ENCODE peak calls at places on chromosomes 1 and 21, in nine cellular contexts. N, V, K, E, X, T, A, O and Y are unnamed samples.

GRCh38 chr1:17420361-17420760 is 19.1 kb downstream of the RCC2 start:
- DNase-seq in O (no peak), T (no peak), X (no peak), V (no peak), E (no peak), N (no peak), K (no peak), A (no peak), Y (no peak)

GRCh38 chr1:119964673-119965363 is 68.5 kb upstream of the ADAM30 start:
- DNase-seq in O (no peak), X (peak; percentile 38), V (no peak), N (peak; percentile 74), A (no peak), E (peak; percentile 80), T (peak; percentile 69), K (peak; percentile 27), Y (no peak)

GRCh38 chr1:193634470-193634869 is 448.1 kb upstream of the B3GALT2 start:
- DNase-seq in O (no peak), A (no peak), X (no peak), T (peak; percentile 30), E (no peak), K (no peak), V (no peak), N (no peak), Y (no peak)

GRCh38 chr1:169784102-169784501 is 10.6 kb downstream of the METTL18 start:
- DNase-seq in T (no peak), E (no peak), A (no peak), X (no peak), N (no peak), V (no peak), O (no peak), K (no peak), Y (no peak)

GRCh38 chr1:182962554-182963115 is 9.7 kb upstream of the SHCBP1L start:
- DNase-seq in K (peak; percentile 82), O (peak; percentile 72), T (peak; percentile 92), E (peak; percentile 92), X (peak; percentile 76), N (peak; percentile 93), A (peak; percentile 55), V (peak; percentile 78), Y (peak; percentile 71)

GRCh38 chr21:28133116-28133515 is 859.6 kb downstream of the LTN1 start:
- DNase-seq in K (no peak), E (peak; percentile 95), O (no peak), V (no peak), X (no peak), N (peak; percentile 51), A (no peak), T (peak; percentile 43), Y (no peak)

GRCh38 chr1:51750729-51751128 is 127.8 kb downstream of the NRDC start:
- DNase-seq in E (no peak), O (no peak), K (no peak), T (peak; percentile 47), A (no peak), V (no peak), N (no peak), X (no peak), Y (no peak)

GRCh38 chr1:155678027-155678426 is 10.5 kb downstream of the YY1AP1 start:
- DNase-seq in V (no peak), E (no peak), X (no peak), O (no peak), T (no peak), A (no peak), K (no peak), N (no peak), Y (no peak)

DNA sequence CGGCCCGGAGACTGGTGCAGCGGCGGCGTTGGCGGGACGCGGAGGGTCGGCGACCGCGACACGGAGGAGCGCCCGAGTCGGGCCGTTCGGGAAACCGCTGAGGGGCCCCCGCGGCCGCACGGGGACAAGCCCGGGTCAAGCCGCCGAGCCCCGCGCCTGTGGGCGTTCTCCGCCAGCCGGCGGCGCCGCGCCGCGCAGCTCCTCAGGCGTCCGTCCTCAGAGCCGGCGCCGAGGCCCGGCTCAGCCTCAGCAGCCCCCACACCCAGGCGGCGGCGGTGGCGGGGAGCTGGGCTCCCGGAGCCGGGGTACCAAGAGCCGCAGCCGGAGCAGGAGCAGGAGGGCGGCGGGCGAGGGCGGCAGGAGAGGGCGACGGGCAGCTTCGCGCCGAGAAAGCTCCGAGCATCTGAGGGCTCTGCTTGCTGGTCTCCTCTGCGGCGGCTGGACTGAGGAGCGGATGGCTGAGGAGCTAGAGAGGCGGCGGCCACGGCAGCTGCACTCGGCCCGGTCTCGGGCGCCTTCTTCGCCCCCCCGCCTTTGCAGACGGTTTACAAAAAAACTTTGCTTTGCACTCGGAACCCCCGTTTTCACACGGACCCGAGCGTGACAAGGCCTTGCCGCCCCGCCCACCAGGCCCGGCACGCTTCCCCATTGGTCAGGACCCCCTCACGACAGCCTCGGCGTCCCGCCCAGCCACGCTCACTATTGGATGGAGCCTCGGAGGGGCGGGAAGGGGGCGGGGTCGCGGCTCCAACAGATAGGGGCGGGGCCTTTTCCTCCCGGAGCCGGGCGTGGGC is at the start of gene SLC30A1:
- DNase-seq in T (peak; percentile 99), K (peak; percentile 100), E (peak; percentile 97), X (peak; percentile 97), O (peak; percentile 100), V (peak; percentile 100), A (peak; percentile 100), N (peak; percentile 99), Y (peak; percentile 86)
- TF ChIP-seq CTCF in T (no peak), K (no peak), E (no peak), X (no peak), O (no peak), V (no peak), A (no peak), N (no peak), Y (no peak)

GRCh38 chr1:207647966-207648906 is 3.3 kb downstream of the CR1L start:
- DNase-seq in O (no peak), V (no peak), K (no peak), X (no peak), E (no peak), A (no peak), T (no peak), N (no peak), Y (no peak)

GRCh38 chr1:207644852-207645631 is at the start of gene CR1L:
- DNase-seq in K (peak; percentile 70), O (peak; percentile 77), X (no peak), T (peak; percentile 67), A (peak; percentile 77), N (peak; percentile 48), E (peak; percentile 33), V (peak; percentile 80), Y (no peak)

GRCh38 chr1:207646891-207647290 is 2.0 kb downstream of the CR1L start:
- DNase-seq in O (no peak), X (no peak), V (no peak), T (no peak), A (no peak), K (no peak), N (no peak), E (no peak), Y (no peak)

GRCh38 chr1:207644479-207644851 is 468 bp upstream of the CR1L start:
- DNase-seq in N (no peak), K (no peak), E (no peak), A (no peak), X (no peak), T (no peak), V (no peak), O (no peak), Y (no peak)

GRCh38 chr1:207645632-207646081 is 724 bp downstream of the CR1L start:
- DNase-seq in N (no peak), V (no peak), E (no peak), T (no peak), A (no peak), O (no peak), X (no peak), K (no peak), Y (no peak)
- H3K4me3 ChIP-seq in N (peak overlapping the region; percentile 71), V (peak overlapping the region; percentile 80), E (no peak overlapping the region), T (peak overlapping the region; percentile 42), A (no peak overlapping the region), O (peak overlapping the region; percentile 59), X (peak overlapping the region; percentile 65), K (peak overlapping the region; percentile 70), Y (peak overlapping the region; percentile 60)

GRCh38 chr21:44271558-44271957 is 9.9 kb upstream of the DNMT3L start:
- DNase-seq in X (no peak), T (no peak), N (no peak), K (no peak), A (no peak), O (no peak), E (no peak), V (no peak), Y (no peak)

GRCh38 chr21:44263768-44264167 is 2.1 kb upstream of the DNMT3L start:
- DNase-seq in E (no peak), O (no peak), N (no peak), X (no peak), V (no peak), K (no peak), T (no peak), A (no peak), Y (no peak)

GRCh38 chr21:44263221-44263671 is 1.5 kb upstream of the DNMT3L start:
- DNase-seq in V (no peak), A (no peak), T (no peak), O (no peak), K (no peak), X (no peak), N (no peak), E (no peak), Y (no peak)

GRCh38 chr21:44265734-44266270 is 4.1 kb upstream of the DNMT3L start:
- DNase-seq in X (no peak), A (no peak), E (no peak), O (no peak), K (no peak), T (no peak), V (no peak), N (no peak), Y (no peak)

DNA sequence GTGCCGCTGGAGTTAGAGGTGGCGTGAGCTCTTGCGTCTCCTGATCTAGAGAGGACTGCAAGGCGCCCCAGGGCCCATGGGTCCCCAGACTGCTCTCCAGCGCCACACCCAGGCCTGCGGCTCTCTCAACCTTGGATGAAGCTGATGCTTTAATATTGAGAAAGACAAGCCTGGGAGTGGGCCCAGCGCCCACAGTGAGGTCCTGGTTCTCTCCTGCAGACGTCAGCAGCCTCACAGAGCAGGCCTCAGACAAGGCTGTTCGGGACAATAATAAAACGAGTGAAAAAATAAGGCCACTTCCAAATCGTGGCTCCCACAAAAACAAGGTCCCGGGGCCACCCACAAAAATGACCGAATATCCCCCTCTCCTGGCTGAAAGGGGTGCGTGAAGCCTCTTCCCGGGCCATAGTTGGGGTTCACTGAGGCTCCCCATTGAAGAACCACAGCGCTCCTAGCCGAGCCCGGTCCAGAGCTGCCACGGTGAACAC is 6.0 kb upstream of the DNMT3L start:
- DNase-seq in T (no peak), A (no peak), V (no peak), E (no peak), O (no peak), K (no peak), N (no peak), X (no peak), Y (no peak)
- TF ChIP-seq CTCF in T (no peak), A (no peak), V (peak; percentile 13), E (no peak), O (peak; percentile 30), K (no peak), N (no peak), X (peak; percentile 25), Y (no peak)

DNA sequence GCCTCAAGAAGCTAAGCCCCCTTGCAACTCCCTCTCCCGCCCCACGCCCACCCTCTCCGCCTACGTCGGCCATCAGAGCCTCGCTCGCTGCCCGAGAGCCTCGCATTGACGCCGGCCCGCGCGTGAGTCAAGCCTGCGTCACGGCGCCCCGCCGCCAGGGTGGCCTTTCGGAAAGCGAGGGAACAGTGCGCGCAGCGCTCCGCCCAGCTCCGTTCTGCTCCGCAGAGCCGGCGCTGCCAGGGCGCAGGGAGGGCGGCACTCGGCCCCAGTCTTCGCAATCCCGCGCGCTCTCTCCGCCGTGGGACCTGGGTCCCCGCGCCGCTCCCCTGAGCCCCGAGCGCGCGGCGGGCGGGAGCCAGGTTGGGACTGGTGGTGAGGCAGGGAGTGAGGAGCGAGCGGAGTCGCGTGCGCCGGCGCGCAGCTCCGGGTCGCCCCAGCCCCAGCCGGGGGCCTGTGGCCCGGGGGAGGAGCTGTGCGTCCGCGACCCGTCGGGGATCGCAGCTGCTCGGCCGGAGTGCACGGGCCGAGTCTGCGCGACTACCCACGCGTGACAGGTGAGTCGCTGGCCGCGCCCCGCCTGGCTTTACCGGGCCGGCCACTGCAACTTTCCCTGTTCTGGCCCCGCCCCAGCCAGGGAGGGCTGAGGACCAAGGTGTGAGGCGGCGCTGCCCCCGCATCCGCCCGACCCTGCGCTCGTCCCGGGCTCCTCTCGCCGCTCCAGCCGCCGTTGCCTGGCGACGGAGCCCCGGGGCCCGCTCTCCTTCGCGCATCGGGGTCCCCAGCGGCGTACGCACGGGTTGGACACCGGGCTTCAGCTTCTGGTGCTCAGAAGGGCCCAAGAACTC is at the start of gene SLC6A17:
- DNase-seq in N (peak; percentile 54), K (no peak), X (no peak), T (peak; percentile 55), E (peak; percentile 51), V (no peak), O (no peak), A (no peak), Y (no peak)
- H3K4me3 ChIP-seq in N (peak within 1 kb of the TSS; percentile 30), K (peak within 1 kb of the TSS; percentile 32), X (peak within 1 kb of the TSS; percentile 39), T (peak within 1 kb of the TSS; percentile 32), E (peak within 1 kb of the TSS; percentile 54), V (peak within 1 kb of the TSS; percentile 41), O (peak within 1 kb of the TSS; percentile 24), A (no peak within 1 kb of the TSS), Y (peak within 1 kb of the TSS; percentile 41)